ENCODE peak calls at places on chromosomes 1 and 21, in nine cellular contexts. U is esophagus squamous epithelium; Q is GM23338; B is neural progenitor cell; L is trophoblast cell; O is breast epithelium; F is CD4-positive, CD25-positive, alpha-beta regulatory T cell; I is suprapubic skin; W is spleen. G is an unnamed sample.

GRCh38 chr1:195886000-195886399 is 722.2 kb downstream of the KCNT2 start:
- DNase-seq in B (peak), I (no peak), L (no peak), Q (peak), U (no peak), O (no peak), F (no peak), W (no peak), G (no peak)

GRCh38 chr1:96416111-96416595 is 305.4 kb upstream of the PTBP2 start:
- DNase-seq in L (no peak), W (no peak), I (no peak), B (no peak), U (no peak), F (no peak), Q (no peak), O (no peak), G (peak)

GRCh38 chr1:215595231-215595630 is 28.1 kb downstream of the KCTD3 start:
- DNase-seq in O (no peak), W (no peak), Q (no peak), I (no peak), B (no peak), U (no peak), F (no peak), L (peak), G (no peak)

GRCh38 chr21:26847951-26848350 is 2.7 kb upstream of the ADAMTS1 start:
- DNase-seq in I (no peak), O (no peak), Q (no peak), U (no peak), W (no peak), F (no peak), B (no peak), L (no peak), G (no peak)

GRCh38 chr21:29436143-29436542 is 137.4 kb downstream of the BACH1 start:
- DNase-seq in I (no peak), B (no peak), O (no peak), L (no peak), W (peak), F (peak), U (no peak), Q (peak), G (no peak)

GRCh38 chr1:32901823-32902534 is 790 bp upstream of the TMEM54 start:
- DNase-seq in I (no peak), B (no peak), Q (no peak), L (no peak), F (no peak), O (no peak), U (no peak), W (no peak), G (no peak)

GRCh38 chr1:119366424-119366823 is 2.2 kb upstream of the HAO2 start:
- DNase-seq in B (no peak), I (no peak), W (no peak), O (no peak), Q (no peak), U (no peak), L (no peak), F (no peak), G (no peak)

GRCh38 chr1:187110351-187110750 is 281.6 kb downstream of the PLA2G4A start:
- DNase-seq in F (no peak), I (no peak), U (no peak), B (no peak), Q (no peak), W (no peak), O (no peak), L (no peak), G (no peak)

GRCh38 chr1:28796321-28797213 is 15.4 kb upstream of the OPRD1 start:
- DNase-seq in L (no peak), B (peak), I (no peak), Q (peak), O (no peak), W (no peak), F (no peak), U (no peak), G (no peak)

GRCh38 chr21:42174173-42174572 is 44.8 kb upstream of the ABCG1 start:
- DNase-seq in B (no peak), O (peak), U (no peak), Q (no peak), I (no peak), L (no peak), F (no peak), W (no peak), G (no peak)

GRCh38 chr1:152112101-152112884 is 3.0 kb downstream of the TCHH start:
- DNase-seq in I (no peak), F (no peak), Q (peak), B (peak), L (peak), O (no peak), W (no peak), U (no peak), G (no peak)

GRCh38 chr1:7536891-7537591 is 234.1 kb upstream of the VAMP3 start:
- DNase-seq in W (peak), O (no peak), I (no peak), L (no peak), F (no peak), U (no peak), B (no peak), Q (no peak), G (no peak)

GRCh38 chr1:26306290-26307221 is at the start of gene UBXN11:
- DNase-seq in I (peak), O (peak), L (peak), B (peak), Q (peak), U (peak), F (peak), W (peak), G (peak)

GRCh38 chr1:207077470-207078377 is 10.9 kb upstream of the C4BPB start:
- DNase-seq in U (no peak), L (peak), W (no peak), I (no peak), Q (peak), O (peak), F (peak), B (peak), G (no peak)

GRCh38 chr1:33155877-33156538 is 25.8 kb downstream of the TRIM62 start:
- DNase-seq in U (no peak), F (no peak), Q (no peak), L (no peak), O (no peak), B (no peak), I (no peak), W (no peak), G (no peak)

GRCh38 chr1:112997781-112998180 is 41.8 kb upstream of the SLC16A1 start:
- DNase-seq in U (no peak), B (no peak), L (no peak), F (no peak), Q (no peak), O (no peak), I (no peak), W (no peak), G (no peak)

GRCh38 chr1:211082824-211083223 is 51.1 kb downstream of the KCNH1 start:
- DNase-seq in O (no peak), Q (no peak), U (no peak), L (no peak), I (no peak), F (no peak), B (no peak), W (no peak), G (no peak)

GRCh38 chr21:27365394-27365793 is 398.5 kb upstream of the ADAMTS5 start:
- DNase-seq in I (no peak), U (no peak), B (no peak), W (no peak), F (no peak), Q (no peak), L (no peak), O (no peak), G (no peak)

GRCh38 chr1:15311886-15312285 is 64.9 kb downstream of the FHAD1 start:
- DNase-seq in O (no peak), I (no peak), F (no peak), W (no peak), U (no peak), B (no peak), L (no peak), Q (no peak), G (no peak)

GRCh38 chr1:12083766-12084165 is 20.7 kb downstream of the TNFRSF8 start:
- DNase-seq in F (no peak), O (no peak), Q (no peak), W (peak), U (no peak), B (no peak), I (no peak), L (no peak), G (no peak)

GRCh38 chr1:205449254-205449749 is 6.5 kb downstream of the BLACAT1 start:
- DNase-seq in F (no peak), O (no peak), L (no peak), W (no peak), U (no peak), B (peak), Q (no peak), I (no peak), G (no peak)
- H3K27ac ChIP-seq in F (no peak), O (peak), L (peak), W (no peak), U (peak), B (peak), Q (no peak), I (no peak), G (no peak)

GRCh38 chr1:182842265-182842664 is 3.1 kb downstream of the DHX9 start:
- DNase-seq in Q (no peak), I (no peak), F (no peak), O (no peak), W (no peak), U (no peak), L (no peak), B (no peak), G (no peak)
- H3K4me3 ChIP-seq in Q (peak), I (no peak), F (peak), O (no peak), W (no peak), U (peak), L (no peak), B (peak), G (no peak)

DNA sequence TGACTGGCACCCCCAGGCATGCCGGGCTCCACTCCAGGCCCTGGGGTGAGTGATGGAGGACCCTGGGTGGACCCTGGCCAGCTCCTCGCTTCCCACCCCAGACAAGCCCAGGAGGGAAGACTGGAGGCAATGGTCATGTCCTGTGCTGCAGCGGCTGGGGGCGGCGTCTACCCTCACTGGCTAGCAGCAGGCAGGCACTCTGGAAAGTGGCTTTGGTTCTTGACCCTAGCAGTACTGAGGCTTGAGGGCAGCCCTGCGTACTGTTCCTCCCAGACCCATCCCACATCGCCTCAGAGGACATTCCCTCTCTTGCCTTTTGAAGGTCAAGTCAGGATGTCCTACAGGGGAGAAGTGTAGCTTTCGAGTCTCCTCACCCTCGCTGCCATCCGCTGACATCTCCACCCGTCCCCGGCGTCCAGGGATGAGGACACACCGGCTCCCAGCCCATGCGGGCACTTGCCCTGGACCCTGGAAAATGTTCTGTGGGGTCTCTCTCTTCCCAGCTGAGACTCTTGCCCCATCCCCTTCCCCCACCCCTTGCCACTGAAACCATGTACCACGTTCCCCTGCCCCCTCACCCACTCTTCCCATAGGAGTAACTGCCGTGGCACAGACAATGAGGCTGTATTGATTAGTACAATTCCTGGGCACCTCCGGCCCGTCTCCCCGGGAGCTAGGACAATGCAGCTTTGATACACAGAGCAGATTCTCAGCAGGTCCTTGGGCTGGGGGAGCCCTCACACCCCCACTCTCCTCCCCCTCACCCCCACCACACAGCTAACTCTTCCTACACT is 15.0 kb downstream of the SLC6A9 start:
- DNase-seq in I (no peak), Q (no peak), F (no peak), B (peak), O (no peak), W (no peak), L (no peak), U (no peak), G (no peak)
- H3K27ac ChIP-seq in I (no peak), Q (no peak), F (no peak), B (no peak), O (no peak), W (no peak), L (no peak), U (no peak), G (peak)

GRCh38 chr1:197910120-197911110 is 6.8 kb upstream of the LHX9 start:
- DNase-seq in O (no peak), L (no peak), I (no peak), W (no peak), U (no peak), B (peak), F (no peak), Q (peak), G (no peak)
- H3K4me3 ChIP-seq in O (no peak), L (no peak), I (peak), W (peak), U (peak), B (no peak), F (peak), Q (peak), G (peak)

GRCh38 chr1:30759718-30760281 is 2.2 kb upstream of the LAPTM5 start:
- DNase-seq in U (no peak), O (no peak), I (no peak), F (peak), L (no peak), Q (peak), B (no peak), W (peak), G (no peak)
- H3K27ac ChIP-seq in U (no peak), O (no peak), I (no peak), F (peak), L (no peak), Q (no peak), B (no peak), W (peak), G (no peak)

GRCh38 chr1:227343727-227344551 is 25.6 kb upstream of the CDC42BPA start:
- DNase-seq in U (no peak), Q (no peak), W (no peak), O (no peak), B (no peak), F (no peak), I (no peak), L (no peak), G (no peak)
- H3K4me3 ChIP-seq in U (no peak), Q (no peak), W (no peak), O (no peak), B (no peak), F (no peak), I (no peak), L (no peak), G (no peak)

GRCh38 chr21:43929217-43929971 is 64.4 kb downstream of the AGPAT3 start:
- DNase-seq in O (no peak), F (no peak), W (no peak), L (no peak), U (no peak), I (no peak), Q (no peak), B (no peak), G (peak)
- H3K27ac ChIP-seq in O (peak), F (no peak), W (no peak), L (no peak), U (peak), I (peak), Q (no peak), B (no peak), G (no peak)

G was measured in coronary artery.